ENCODE peak calls at places on chromosomes 5 and 9, in ten cellular contexts. C is NCI-H2029; X is amniotic stem cell; M is aorta; P is HCT116; N is fibroblast of mammary gland; F is activated naive CD8-positive, alpha-beta T cell treated with anti-CD3 and anti-CD28 coated beads, Interleukin-2, amount 10 ng/mL, durations not matched to agents 7 days and 5 days; R is naive thymus-derived CD8-positive, alpha-beta T cell; W is HuH-7; S is HEK293T. H is an unnamed sample.

GRCh38 chr9:81562221-81563019 is 126.9 kb downstream of the TLE1 start:
- DNase-seq in C (no peak), X (no peak), M (peak), P (peak), N (peak), F (no peak), R (no peak), W (no peak), S (no peak), H (peak)

GRCh38 chr5:1243487-1244152 is 18.4 kb downstream of the SLC6A18 start:
- DNase-seq in C (no peak), X (no peak), M (no peak), P (no peak), N (no peak), F (no peak), R (no peak), W (no peak), S (no peak), H (no peak)

GRCh38 chr9:69313175-69313574 is 11.8 kb upstream of the ENTREP1 start:
- DNase-seq in C (no peak), X (no peak), M (no peak), P (no peak), N (no peak), F (no peak), R (no peak), W (no peak), S (no peak), H (no peak)

GRCh38 chr5:51394609-51395008 is 11.4 kb downstream of the ISL1 start:
- DNase-seq in C (no peak), X (no peak), M (no peak), P (no peak), N (no peak), F (no peak), R (no peak), W (no peak), S (no peak), H (no peak)

GRCh38 chr5:17794201-17794600 is 159.9 kb downstream of the TAF11L14 start:
- DNase-seq in C (no peak), X (no peak), M (no peak), P (no peak), N (no peak), F (no peak), R (no peak), W (no peak), S (no peak), H (no peak)

GRCh38 chr5:43609752-43610151 is 6.8 kb downstream of the NNT start:
- DNase-seq in C (no peak), X (no peak), M (no peak), P (no peak), N (peak), F (no peak), R (no peak), W (peak), S (peak), H (no peak)

GRCh38 chr5:127988149-127988755 is 95.3 kb upstream of the SLC12A2 start:
- DNase-seq in C (peak), X (peak), M (no peak), P (peak), N (peak), F (no peak), R (no peak), W (no peak), S (no peak), H (no peak)

GRCh38 chr9:97307091-97307490 is 368 bp upstream of the CCDC180 start:
- DNase-seq in C (peak), X (no peak), M (peak), P (no peak), N (peak), F (no peak), R (no peak), W (no peak), S (no peak), H (peak)

GRCh38 chr5:124741711-124742496 is 4.5 kb downstream of the ZNF608 start:
- DNase-seq in C (no peak), X (no peak), M (no peak), P (peak), N (peak), F (no peak), R (no peak), W (peak), S (peak), H (no peak)

GRCh38 chr5:6753851-6754250 is 40.6 kb downstream of the TENT4A start:
- DNase-seq in C (no peak), X (no peak), M (no peak), P (no peak), N (no peak), F (no peak), R (no peak), W (no peak), S (no peak), H (no peak)

GRCh38 chr5:139877129-139877597 is 81.6 kb downstream of the PSD2 start:
- DNase-seq in C (no peak), X (no peak), M (no peak), P (peak), N (no peak), F (no peak), R (no peak), W (no peak), S (no peak), H (no peak)

GRCh38 chr9:128323192-128323730 is 622 bp downstream of the COQ4 start:
- DNase-seq in C (no peak), X (no peak), M (no peak), P (no peak), N (peak), F (no peak), R (no peak), W (no peak), S (no peak), H (no peak)

GRCh38 chr9:95505676-95506437 is 10.9 kb downstream of the PTCH1 start:
- DNase-seq in C (peak), X (no peak), M (peak), P (no peak), N (peak), F (peak), R (peak), W (peak), S (peak), H (no peak)

GRCh38 chr5:116861662-116862061 is 287.0 kb upstream of the SEMA6A start:
- DNase-seq in C (no peak), X (no peak), M (no peak), P (no peak), N (no peak), F (no peak), R (no peak), W (no peak), S (no peak), H (no peak)

GRCh38 chr5:36614657-36615308 is 8.4 kb downstream of the SLC1A3 start:
- DNase-seq in C (no peak), X (no peak), M (no peak), P (no peak), N (no peak), F (no peak), R (no peak), W (no peak), S (no peak), H (no peak)

H was measured in right atrium auricular region.